ENCODE peak calls at places on chromosomes 12 and 14, in four cellular contexts. One of them, this sample, is unnamed.

GRCh38 chr14:103858063-103858820 is 10.9 kb upstream of the PPP1R13B start:
- DNase-seq in SK-N-SH: no peak
- DNase-seq in H1: no peak
- DNase-seq in HCT116: no peak
- DNase-seq in this sample: no peak

GRCh38 chr14:69263364-69263763 is 3.4 kb downstream of the GALNT16 start:
- DNase-seq in H1: no peak
- DNase-seq in HCT116: no peak
- DNase-seq in SK-N-SH: peak
- DNase-seq in this sample: no peak

GRCh38 chr12:27525373-27525772 is 1.4 kb downstream of the PPFIBP1 start:
- DNase-seq in HCT116: no peak
- DNase-seq in H1: no peak
- DNase-seq in SK-N-SH: no peak
- DNase-seq in this sample: no peak

GRCh38 chr14:51302319-51303030 is 62.4 kb downstream of the TMX1 start:
- DNase-seq in SK-N-SH: no peak
- DNase-seq in HCT116: no peak
- DNase-seq in H1: no peak
- DNase-seq in this sample: no peak

GRCh38 chr12:95739561-95740313 is 50.8 kb downstream of the NTN4 start:
- DNase-seq in HCT116: no peak
- DNase-seq in H1: no peak
- DNase-seq in SK-N-SH: no peak
- DNase-seq in this sample: no peak

GRCh38 chr14:61077946-61078738 is 97.1 kb downstream of the SLC38A6 start:
- DNase-seq in SK-N-SH: no peak
- DNase-seq in H1: no peak
- DNase-seq in HCT116: no peak
- DNase-seq in this sample: no peak

GRCh38 chr12:49094104-49094948 is at the start of gene DHH:
- DNase-seq in HCT116: no peak
- DNase-seq in SK-N-SH: peak
- DNase-seq in H1: peak
- DNase-seq in this sample: no peak

GRCh38 chr14:58697927-58698641 is 60.3 kb downstream of the DACT1 start:
- DNase-seq in H1: no peak
- DNase-seq in HCT116: no peak
- DNase-seq in SK-N-SH: no peak
- DNase-seq in this sample: no peak

GRCh38 chr12:105113094-105113493 is 5.6 kb downstream of the WASHC4 start:
- DNase-seq in H1: no peak
- DNase-seq in SK-N-SH: no peak
- DNase-seq in HCT116: no peak
- DNase-seq in this sample: no peak

GRCh38 chr14:65156568-65157366 is 54.5 kb upstream of the MAX start:
- DNase-seq in H1: no peak
- DNase-seq in SK-N-SH: no peak
- DNase-seq in HCT116: no peak
- DNase-seq in this sample: no peak

GRCh38 chr14:106378191-106378590 is 851.8 kb downstream of the TMEM121 start:
- DNase-seq in HCT116: no peak
- DNase-seq in H1: no peak
- DNase-seq in SK-N-SH: peak
- DNase-seq in this sample: no peak

GRCh38 chr12:10392394-10392930 is 2.6 kb upstream of the KLRK1 start:
- DNase-seq in SK-N-SH: no peak
- DNase-seq in H1: no peak
- DNase-seq in HCT116: peak
- DNase-seq in this sample: peak

GRCh38 chr14:22753586-22753985 is 12.9 kb upstream of the OXA1L start:
- DNase-seq in HCT116: no peak
- DNase-seq in SK-N-SH: no peak
- DNase-seq in H1: no peak
- DNase-seq in this sample: peak

GRCh38 chr12:102722147-102722546 is 194.9 kb downstream of the PAH start:
- DNase-seq in SK-N-SH: no peak
- DNase-seq in H1: no peak
- DNase-seq in HCT116: no peak
- DNase-seq in this sample: no peak

GRCh38 chr12:93979189-93979588 is 169.2 kb upstream of the PLXNC1 start:
- DNase-seq in H1: no peak
- DNase-seq in HCT116: peak
- DNase-seq in SK-N-SH: no peak
- DNase-seq in this sample: no peak

GRCh38 chr12:115609356-115609755 is 668.1 kb downstream of the MED13L start:
- DNase-seq in HCT116: no peak
- DNase-seq in H1: no peak
- DNase-seq in SK-N-SH: no peak
- DNase-seq in this sample: no peak

GRCh38 chr14:68702105-68702504 is 90.8 kb downstream of the ZFP36L1 start:
- DNase-seq in SK-N-SH: no peak
- DNase-seq in HCT116: no peak
- DNase-seq in H1: no peak
- DNase-seq in this sample: no peak

GRCh38 chr12:85278598-85279448 is 1.2 kb upstream of the ALX1 start:
- DNase-seq in SK-N-SH: no peak
- DNase-seq in HCT116: no peak
- DNase-seq in H1: peak
- DNase-seq in this sample: no peak

GRCh38 chr12:85281947-85282312 is 1.9 kb downstream of the ALX1 start:
- DNase-seq in H1: no peak
- DNase-seq in HCT116: no peak
- DNase-seq in SK-N-SH: no peak
- DNase-seq in this sample: no peak

GRCh38 chr12:85280984-85281946 is 1.2 kb downstream of the ALX1 start:
- DNase-seq in H1: no peak
- DNase-seq in SK-N-SH: no peak
- DNase-seq in HCT116: no peak
- DNase-seq in this sample: no peak

GRCh38 chr12:85279449-85280137 is 427 bp upstream of the ALX1 start:
- DNase-seq in H1: peak
- DNase-seq in SK-N-SH: peak
- DNase-seq in HCT116: no peak
- DNase-seq in this sample: no peak

GRCh38 chr12:85280138-85280983 is at the start of gene ALX1:
- DNase-seq in SK-N-SH: peak
- DNase-seq in H1: peak
- DNase-seq in HCT116: no peak
- DNase-seq in this sample: no peak
- TF ChIP-seq JUND in SK-N-SH: no peak
- TF ChIP-seq JUND in H1: no peak
- TF ChIP-seq JUND in HCT116: no peak
- TF ChIP-seq JUND in this sample: no peak

GRCh38 chr12:38905480-38906351 is at the start of gene CPNE8:
- DNase-seq in H1: no peak
- DNase-seq in SK-N-SH: peak
- DNase-seq in HCT116: peak
- DNase-seq in this sample: peak

GRCh38 chr12:38906482-38907170 is 1.2 kb upstream of the CPNE8 start:
- DNase-seq in SK-N-SH: peak
- DNase-seq in H1: peak
- DNase-seq in HCT116: peak
- DNase-seq in this sample: peak

GRCh38 chr12:38907171-38907923 is 2.0 kb upstream of the CPNE8 start:
- DNase-seq in SK-N-SH: no peak
- DNase-seq in HCT116: no peak
- DNase-seq in H1: no peak
- DNase-seq in this sample: no peak

GRCh38 chr12:38903596-38903995 is 1.8 kb downstream of the CPNE8 start:
- DNase-seq in HCT116: no peak
- DNase-seq in SK-N-SH: no peak
- DNase-seq in H1: no peak
- DNase-seq in this sample: no peak

DNA sequence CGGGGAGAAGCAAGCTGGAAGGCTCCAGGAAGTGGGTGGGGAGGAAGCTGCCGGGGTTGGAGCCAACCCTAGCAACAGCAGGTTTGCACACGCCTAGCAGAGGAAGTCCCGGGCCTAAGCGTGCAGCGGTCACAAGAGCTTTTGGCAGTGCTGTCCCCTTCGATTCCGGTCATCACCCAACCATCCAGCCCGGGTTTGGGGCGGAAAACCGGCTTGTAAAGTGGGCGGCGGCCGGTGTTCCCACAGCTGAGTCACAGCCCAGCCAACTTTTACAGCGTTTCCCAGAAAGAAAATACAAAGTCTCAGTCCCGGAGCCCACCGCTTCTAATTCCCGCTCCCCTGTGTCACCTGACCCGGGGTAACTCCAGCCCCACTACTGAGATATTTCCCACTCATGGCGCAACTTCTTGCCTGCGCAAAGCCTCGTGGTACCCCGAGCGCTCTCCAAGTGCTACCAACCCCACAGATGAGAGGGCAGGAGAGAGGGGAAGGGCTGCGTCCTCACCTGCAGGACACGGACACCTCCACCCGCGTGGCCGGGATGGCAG is 385 bp downstream of the CPNE8 start:
- DNase-seq in SK-N-SH: peak
- DNase-seq in HCT116: peak
- DNase-seq in H1: peak
- DNase-seq in this sample: peak
- TF ChIP-seq JUND in SK-N-SH: no peak
- TF ChIP-seq JUND in HCT116: no peak
- TF ChIP-seq JUND in H1: no peak
- TF ChIP-seq JUND in this sample: no peak

GRCh38 chr12:91986084-91986483 is 159.6 kb downstream of the BTG1 start:
- DNase-seq in H1: no peak
- DNase-seq in HCT116: no peak
- DNase-seq in SK-N-SH: no peak
- DNase-seq in this sample: peak

GRCh38 chr12:91984571-91984970 is 161.1 kb downstream of the BTG1 start:
- DNase-seq in SK-N-SH: no peak
- DNase-seq in HCT116: no peak
- DNase-seq in H1: no peak
- DNase-seq in this sample: no peak

GRCh38 chr12:91985002-91985767 is 160.5 kb downstream of the BTG1 start:
- DNase-seq in HCT116: no peak
- DNase-seq in SK-N-SH: no peak
- DNase-seq in H1: no peak
- DNase-seq in this sample: no peak

GRCh38 chr12:91982946-91983345 is 162.7 kb downstream of the BTG1 start:
- DNase-seq in H1: no peak
- DNase-seq in SK-N-SH: no peak
- DNase-seq in HCT116: no peak
- DNase-seq in this sample: no peak

GRCh38 chr12:91983935-91984334 is 161.7 kb downstream of the BTG1 start:
- DNase-seq in SK-N-SH: no peak
- DNase-seq in HCT116: no peak
- DNase-seq in H1: no peak
- DNase-seq in this sample: no peak
- TF ChIP-seq JUND in SK-N-SH: no peak
- TF ChIP-seq JUND in HCT116: no peak
- TF ChIP-seq JUND in H1: no peak
- TF ChIP-seq JUND in this sample: no peak

GRCh38 chr12:45546545-45546944 is 183.0 kb upstream of the ARID2 start:
- DNase-seq in H1: no peak
- DNase-seq in SK-N-SH: no peak
- DNase-seq in HCT116: no peak
- DNase-seq in this sample: no peak

GRCh38 chr12:45547132-45547531 is 182.4 kb upstream of the ARID2 start:
- DNase-seq in SK-N-SH: no peak
- DNase-seq in HCT116: no peak
- DNase-seq in H1: no peak
- DNase-seq in this sample: no peak

GRCh38 chr12:45543887-45544286 is 185.6 kb upstream of the ARID2 start:
- DNase-seq in HCT116: peak
- DNase-seq in H1: no peak
- DNase-seq in SK-N-SH: peak
- DNase-seq in this sample: peak

GRCh38 chr12:45549503-45549902 is 180.0 kb upstream of the ARID2 start:
- DNase-seq in H1: no peak
- DNase-seq in HCT116: no peak
- DNase-seq in SK-N-SH: no peak
- DNase-seq in this sample: peak

DNA sequence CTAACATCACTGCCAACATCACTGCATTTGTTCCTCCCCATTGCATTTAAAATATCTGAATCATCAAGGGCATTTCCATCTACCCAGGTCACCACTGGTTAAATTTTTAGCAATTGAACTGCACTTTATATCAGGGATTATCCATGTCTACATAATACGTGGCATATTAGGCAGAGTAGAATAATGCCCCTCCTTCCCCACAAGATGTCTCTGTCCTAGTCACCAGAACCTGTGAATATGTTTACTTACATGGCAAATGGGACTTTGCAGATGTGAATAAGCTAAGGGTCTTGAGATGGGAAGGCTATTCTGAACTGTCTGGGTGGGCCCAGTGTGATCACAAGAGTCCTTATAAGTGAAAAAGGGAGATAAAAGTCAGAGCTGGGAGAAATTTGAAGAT is 181.7 kb upstream of the ARID2 start:
- DNase-seq in HCT116: no peak
- DNase-seq in SK-N-SH: no peak
- DNase-seq in H1: no peak
- DNase-seq in this sample: peak
- TF ChIP-seq JUND in HCT116: no peak
- TF ChIP-seq JUND in SK-N-SH: no peak
- TF ChIP-seq JUND in H1: no peak
- TF ChIP-seq JUND in this sample: no peak